ENCODE peak calls at places on chromosomes 1 and 21, in nine cellular contexts. V is trophoblast cell; N is Peyer's patch; T is RWPE1; R is T-helper 2 cell; B is psoas muscle; I is nephron progenitor cell; E is activated CD4-positive, alpha-beta T cell treated with anti-CD3 and anti-CD28 coated beads for 36 hours; U is iPS-NIHi11. H is an unnamed sample.
A peak's percentile ranks its signal among the peaks of the same experiment; 100 is the strongest.

GRCh38 chr1:117565083-117565556 is 40.7 kb upstream of the TENT5C start:
- DNase-seq in V (no peak), N (no peak), T (no peak), R (no peak), B (no peak), I (no peak), E (no peak), U (no peak), H (peak; percentile 12)

GRCh38 chr1:239985044-239985443 is 106.6 kb upstream of the FMN2 start:
- DNase-seq in V (no peak), N (no peak), T (no peak), R (no peak), B (no peak), I (no peak), E (no peak), U (no peak), H (no peak)

GRCh38 chr21:16455978-16456377 is 726.2 kb downstream of the USP25 start:
- DNase-seq in V (no peak), N (no peak), T (no peak), R (no peak), B (no peak), I (no peak), E (no peak), U (no peak), H (no peak)

GRCh38 chr1:20552728-20553571 is 577 bp downstream of the FAM43B start:
- DNase-seq in V (no peak), N (no peak), T (peak; percentile 21), R (no peak), B (peak; percentile 57), I (peak; percentile 38), E (peak; percentile 26), U (peak; percentile 76), H (no peak)

GRCh38 chr1:147721711-147722110 is 38.7 kb downstream of the GJA5 start:
- DNase-seq in V (peak; percentile 98), N (no peak), T (peak; percentile 36), R (no peak), B (no peak), I (no peak), E (no peak), U (no peak), H (no peak)

GRCh38 chr21:44761011-44761729 is 40.5 kb downstream of the UBE2G2 start:
- DNase-seq in V (no peak), N (no peak), T (no peak), R (no peak), B (no peak), I (peak; percentile 37), E (peak; percentile 53), U (peak; percentile 84), H (no peak)

GRCh38 chr21:25457411-25457810 is 149.9 kb downstream of the MRPL39 start:
- DNase-seq in V (no peak), N (no peak), T (peak; percentile 56), R (no peak), B (no peak), I (no peak), E (no peak), U (no peak), H (no peak)

GRCh38 chr1:22428672-22429071 is 23.0 kb upstream of the ZBTB40 start:
- DNase-seq in V (peak; percentile 68), N (no peak), T (peak; percentile 88), R (no peak), B (no peak), I (no peak), E (peak; percentile 44), U (peak; percentile 74), H (no peak)

GRCh38 chr21:45868086-45868485 is 113.5 kb upstream of the COL6A1 start:
- DNase-seq in V (no peak), N (peak; percentile 34), T (no peak), R (no peak), B (peak; percentile 30), I (no peak), E (no peak), U (no peak), H (no peak)

GRCh38 chr1:115330480-115331013 is 7.5 kb downstream of the NGF start:
- DNase-seq in V (peak; percentile 78), N (no peak), T (no peak), R (no peak), B (no peak), I (no peak), E (no peak), U (no peak), H (no peak)

GRCh38 chr1:26530898-26531598 is 1.5 kb downstream of the RPS6KA1 start:
- DNase-seq in V (peak; percentile 27), N (peak; percentile 93), T (peak; percentile 98), R (no peak), B (no peak), I (peak; percentile 37), E (peak; percentile 45), U (peak; percentile 90), H (no peak)

GRCh38 chr1:218665216-218665615 is 320.1 kb downstream of the TGFB2 start:
- DNase-seq in V (no peak), N (no peak), T (peak; percentile 6), R (no peak), B (peak; percentile 74), I (no peak), E (no peak), U (peak; percentile 11), H (no peak)

H was measured in left lobe of liver.